ENCODE peak calls at places on chromosomes 13 and 19, in six cellular contexts. Q, X, U, P, J and F are unnamed samples.

GRCh38 chr13:112451512-112452379 is 75.6 kb downstream of the SPACA7 start:
- DNase-seq in X (no peak), Q (no peak), P (no peak), U (no peak), J (no peak), F (no peak)

GRCh38 chr19:1690570-1691307 is 38.3 kb upstream of the TCF3 start:
- DNase-seq in X (no peak), U (no peak), J (no peak), Q (no peak), P (peak; percentile 94), F (peak; percentile 67)

GRCh38 chr13:100214886-100215285 is 126.0 kb downstream of the PCCA start:
- DNase-seq in P (no peak), J (no peak), Q (peak; percentile 28), X (no peak), U (no peak), F (no peak)

GRCh38 chr13:103703246-103703645 is 637.0 kb upstream of the SLC10A2 start:
- DNase-seq in U (no peak), X (no peak), Q (no peak), P (no peak), J (no peak), F (no peak)

GRCh38 chr19:5403968-5404640 is 51.1 kb upstream of the ZNRF4 start:
- DNase-seq in P (peak; percentile 81), Q (peak; percentile 61), U (peak; percentile 60), X (no peak), J (peak; percentile 63), F (peak; percentile 79)

GRCh38 chr19:18854982-18855381 is 23.2 kb downstream of the UPF1 start:
- DNase-seq in J (no peak), Q (no peak), U (no peak), X (no peak), P (no peak), F (no peak)

GRCh38 chr19:58128041-58128685 is 22.4 kb downstream of the ZNF329 start:
- DNase-seq in J (no peak), Q (no peak), U (no peak), X (no peak), P (no peak), F (peak; percentile 12)

GRCh38 chr19:37867831-37868230 is 38.6 kb downstream of the WDR87 start:
- DNase-seq in J (no peak), X (no peak), P (no peak), U (no peak), Q (no peak), F (no peak)

GRCh38 chr19:19067276-19068072 is 3.7 kb downstream of the SLC25A42 start:
- DNase-seq in Q (no peak), J (no peak), P (no peak), U (no peak), X (no peak), F (peak; percentile 48)

GRCh38 chr19:9070066-9070465 is 16.8 kb upstream of the OR1M1 start:
- DNase-seq in J (no peak), U (no peak), Q (no peak), P (no peak), X (no peak), F (no peak)

GRCh38 chr19:756232-756631 is 5.3 kb downstream of the MISP start:
- DNase-seq in J (peak; percentile 82), Q (peak; percentile 54), X (no peak), P (peak; percentile 86), U (peak; percentile 35), F (peak; percentile 50)

GRCh38 chr19:13979686-13980085 is 26.4 kb downstream of the RFX1 start:
- DNase-seq in J (no peak), U (no peak), P (no peak), Q (no peak), X (no peak), F (no peak)

GRCh38 chr19:8148410-8149231 is 771 bp downstream of the FBN3 start:
- DNase-seq in X (no peak), Q (no peak), J (no peak), P (peak; percentile 32), U (no peak), F (no peak)

GRCh38 chr13:21361123-21361522 is 98.0 kb downstream of the ZDHHC20 start:
- DNase-seq in P (no peak), J (no peak), Q (no peak), X (no peak), U (no peak), F (no peak)

GRCh38 chr19:18526316-18526715 is 4.4 kb upstream of the ELL start:
- DNase-seq in P (no peak), X (no peak), U (no peak), J (no peak), Q (no peak), F (no peak)

GRCh38 chr13:37383066-37383465 is 215.5 kb downstream of the POSTN start:
- DNase-seq in J (no peak), P (no peak), X (no peak), Q (no peak), U (no peak), F (no peak)

GRCh38 chr19:54136864-54137113 is 773 bp upstream of the CNOT3 start:
- DNase-seq in Q (no peak), P (no peak), J (no peak), X (no peak), U (no peak), F (no peak)

GRCh38 chr13:95181586-95181985 is 119.7 kb downstream of the ABCC4 start:
- DNase-seq in U (no peak), Q (no peak), X (peak; percentile 40), P (no peak), J (no peak), F (no peak)

GRCh38 chr19:29031216-29031615 is 181.7 kb downstream of the UQCRFS1 start:
- DNase-seq in X (no peak), U (no peak), Q (no peak), J (no peak), P (no peak), F (no peak)

GRCh38 chr19:11453468-11454341 is 18.3 kb downstream of the PRKCSH start:
- DNase-seq in P (peak; percentile 73), X (no peak), J (no peak), Q (no peak), U (no peak), F (no peak)

GRCh38 chr13:50006426-50007135 is 8.7 kb upstream of the KCNRG start:
- DNase-seq in X (no peak), P (no peak), J (no peak), Q (no peak), U (peak; percentile 25), F (no peak)
- TF ChIP-seq MYC in X (no peak), P (no peak), J (no peak), Q (no peak), U (no peak), F (no peak)

DNA sequence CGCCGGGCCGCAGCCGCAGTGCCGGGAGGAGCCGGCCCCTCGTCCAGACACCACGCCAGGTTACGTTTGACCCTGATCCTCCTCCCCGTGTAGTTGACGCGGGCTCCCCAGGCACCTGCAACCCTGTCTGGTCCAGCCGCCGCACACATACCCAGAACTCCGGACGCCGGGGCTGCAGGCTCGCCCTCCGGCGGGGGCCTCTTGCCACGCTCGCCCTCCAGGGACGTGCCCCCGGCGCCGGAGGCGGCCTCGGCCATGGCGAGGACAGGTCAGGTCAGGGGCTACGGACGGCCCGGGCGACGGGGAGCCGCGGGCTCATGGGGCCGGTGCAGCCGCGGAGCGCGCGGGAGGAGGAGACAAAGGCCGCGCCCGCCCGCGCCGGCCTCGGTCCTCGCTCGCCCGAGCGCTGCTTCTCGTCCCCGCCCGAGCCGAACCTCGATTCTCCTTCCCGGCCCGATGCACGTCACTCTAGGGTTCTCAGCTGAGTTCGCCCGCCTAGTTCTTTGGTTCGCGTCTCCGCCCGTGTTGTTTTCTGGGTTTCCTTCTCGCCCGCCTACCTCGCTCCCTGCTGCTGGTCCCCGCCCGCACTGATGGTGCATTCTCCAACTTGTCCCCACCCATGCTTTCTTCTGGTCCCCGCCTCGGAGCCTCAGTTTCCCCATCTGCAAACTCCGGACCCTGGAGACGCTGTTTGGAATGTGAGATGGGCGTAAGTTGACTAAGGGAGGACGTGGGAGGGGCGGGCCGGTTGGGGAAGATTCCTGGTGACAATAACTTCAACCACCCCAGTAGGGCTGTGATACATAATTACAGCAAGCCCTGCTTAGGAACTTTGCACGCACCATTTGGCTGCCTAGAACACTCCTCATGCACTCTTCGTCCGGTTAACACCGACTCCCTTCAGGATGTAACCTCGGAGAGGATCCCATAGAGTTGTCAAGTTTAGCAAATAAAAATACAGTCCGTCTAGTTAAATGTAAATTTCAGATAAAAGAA is at the start of gene ANO8:
- DNase-seq in Q (peak; percentile 73), P (peak; percentile 94), U (peak; percentile 96), X (peak; percentile 82), J (peak; percentile 91), F (peak; percentile 96)
- TF ChIP-seq POLR2A in Q (no peak), P (no peak), U (no peak), X (no peak), J (no peak), F (no peak)

DNA sequence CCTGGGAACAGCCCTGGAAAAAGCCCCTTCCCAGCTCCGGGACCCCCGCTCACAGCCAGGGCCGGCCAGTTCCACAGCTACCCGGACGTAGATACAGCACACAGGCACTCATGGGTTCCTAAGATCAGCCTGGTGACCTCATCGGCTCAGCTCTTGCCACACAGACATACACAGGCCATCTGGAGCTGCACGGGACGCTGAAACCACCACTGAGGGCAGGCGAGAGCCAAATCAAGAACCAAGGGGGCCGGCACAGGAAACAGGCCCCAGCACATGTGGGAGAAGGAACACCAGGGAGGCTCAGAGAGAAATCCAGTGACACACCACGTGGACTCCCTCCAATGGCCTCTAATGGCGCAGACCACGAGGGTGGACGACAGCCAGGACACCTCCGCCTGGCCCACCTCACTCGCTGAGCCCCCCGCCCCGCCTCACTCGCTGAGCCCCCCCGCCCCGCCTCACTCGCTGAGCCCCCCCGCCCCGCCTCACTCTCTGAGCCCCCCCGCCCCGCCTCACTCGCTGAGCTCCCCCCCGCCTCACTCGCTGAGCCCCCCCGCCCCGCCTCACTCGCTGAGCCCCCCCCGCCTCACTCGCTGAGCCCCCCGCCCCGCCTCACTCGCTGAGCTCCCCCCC is 69.7 kb upstream of the C13orf46 start:
- DNase-seq in X (no peak), J (peak; percentile 52), U (no peak), Q (peak; percentile 62), P (no peak), F (peak; percentile 99)
- TF ChIP-seq CTCF in X (peak; percentile 22), J (peak; percentile 8), U (no peak), Q (peak; percentile 11), P (no peak), F (peak; percentile 61)

GRCh38 chr13:73218181-73218580 is 159.4 kb downstream of the KLF5 start:
- DNase-seq in J (no peak), U (no peak), X (no peak), P (no peak), Q (no peak), F (no peak)

GRCh38 chr13:73216381-73216831 is 157.6 kb downstream of the KLF5 start:
- DNase-seq in P (no peak), Q (no peak), U (no peak), J (no peak), X (no peak), F (no peak)

GRCh38 chr13:73212482-73212881 is 153.7 kb downstream of the KLF5 start:
- DNase-seq in Q (no peak), J (no peak), U (no peak), P (no peak), X (no peak), F (peak; percentile 12)

GRCh38 chr13:73220966-73221720 is 162.3 kb downstream of the KLF5 start:
- DNase-seq in J (no peak), Q (no peak), P (no peak), U (no peak), X (no peak), F (peak; percentile 53)

DNA sequence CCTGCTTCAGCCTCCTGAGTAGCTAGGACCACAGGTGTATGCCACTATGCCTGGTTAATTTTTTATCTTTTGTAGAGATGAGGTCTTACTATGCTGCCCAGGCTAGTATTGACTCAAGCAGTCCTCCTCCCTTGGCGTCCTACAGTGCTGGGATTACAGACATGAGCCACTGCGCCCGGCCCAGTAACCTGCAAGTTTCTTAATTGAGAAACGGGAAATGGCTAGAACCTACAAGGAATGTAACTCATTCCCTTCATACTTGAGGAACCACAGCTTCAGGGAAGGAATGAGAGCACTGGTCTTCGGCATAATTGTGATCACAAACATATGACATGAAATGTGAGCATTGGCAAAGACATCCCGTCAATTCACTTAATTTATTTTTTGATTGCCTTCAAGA is 157.0 kb downstream of the KLF5 start:
- DNase-seq in J (no peak), P (no peak), U (no peak), X (no peak), Q (no peak), F (no peak)
- TF ChIP-seq MYC in J (no peak), P (no peak), U (no peak), X (no peak), Q (no peak), F (no peak)